ENCODE peak calls at places on chromosomes 1 and 21, in nine cellular contexts. S is CD4-positive, alpha-beta T cell; W is pancreas; Z is natural killer cell; B is CD8-positive, alpha-beta T cell; E is A549; G is upper lobe of left lung; L is activated naive CD8-positive, alpha-beta T cell treated with anti-CD3 and anti-CD28 coated beads, Interleukin-2, amount 10 ng/mL, durations not matched to agents 7 days and 5 days; R is activated T-cell treated with anti-CD3 and anti-CD28 coated beads, Interleukin-2, amount 50 U/mL, for 72 hours. U is an unnamed sample.
A peak's percentile ranks its signal among the peaks of the same experiment; 100 is the strongest.

GRCh38 chr1:87644500-87645245 is 316.0 kb downstream of the LMO4 start:
- ATAC-seq in R (peak; percentile 45), W (no peak), Z (peak; percentile 80), G (no peak), B (no peak), E (no peak), S (no peak), L (no peak), U (peak; percentile 37)

GRCh38 chr1:185520188-185520935 is 203.3 kb upstream of the IVNS1ABP start:
- ATAC-seq in B (no peak), Z (no peak), L (no peak), G (peak; percentile 40), E (no peak), S (no peak), W (no peak), R (peak; percentile 77), U (peak; percentile 89)

GRCh38 chr1:214013614-214014377 is 26.0 kb downstream of the PROX1 start:
- ATAC-seq in B (no peak), W (no peak), Z (no peak), G (no peak), L (no peak), R (no peak), E (no peak), S (no peak), U (no peak)

GRCh38 chr1:10286244-10286643 is 75.9 kb downstream of the KIF1B start:
- ATAC-seq in L (no peak), R (no peak), B (no peak), W (no peak), G (no peak), S (no peak), Z (no peak), E (no peak), U (peak; percentile 8)

GRCh38 chr1:213154056-213154677 is 103.1 kb downstream of the RPS6KC1 start:
- ATAC-seq in W (peak; percentile 35), L (no peak), E (no peak), S (no peak), R (no peak), G (peak; percentile 41), B (no peak), Z (no peak), U (peak; percentile 45)

GRCh38 chr1:167819849-167820683 is 93.9 kb downstream of the ADCY10 start:
- ATAC-seq in B (no peak), S (no peak), L (peak; percentile 63), E (peak; percentile 97), G (peak; percentile 95), R (peak; percentile 85), W (peak; percentile 93), Z (peak; percentile 75), U (peak; percentile 87)

GRCh38 chr1:29939086-29939485 is 702.8 kb downstream of the PTPRU start:
- ATAC-seq in L (no peak), B (no peak), G (no peak), R (peak; percentile 73), W (no peak), Z (no peak), E (no peak), S (no peak), U (no peak)

GRCh38 chr1:176801553-176802020 is 338.6 kb downstream of the PAPPA2 start:
- ATAC-seq in R (no peak), L (no peak), B (no peak), G (peak; percentile 95), Z (no peak), E (no peak), S (no peak), W (no peak), U (no peak)

GRCh38 chr1:189659731-189660130 is 817.9 kb downstream of the BRINP3 start:
- ATAC-seq in Z (no peak), E (no peak), R (no peak), S (no peak), G (no peak), W (no peak), L (no peak), B (no peak), U (no peak)

GRCh38 chr1:206784471-206784903 is 12.2 kb upstream of the IL10 start:
- ATAC-seq in B (peak; percentile 88), Z (no peak), L (peak; percentile 86), S (peak; percentile 92), R (peak; percentile 76), G (no peak), E (no peak), W (no peak), U (peak; percentile 73)

GRCh38 chr1:55206210-55206609 is 9.0 kb downstream of the USP24 start:
- ATAC-seq in Z (no peak), E (no peak), S (no peak), L (no peak), G (no peak), W (no peak), R (no peak), B (no peak), U (no peak)

GRCh38 chr1:182206628-182207239 is 145.2 kb upstream of the ZNF648 start:
- ATAC-seq in L (no peak), G (peak; percentile 91), E (no peak), W (no peak), B (no peak), R (no peak), S (no peak), Z (peak; percentile 58), U (no peak)

GRCh38 chr1:153899509-153899908 is 23.3 kb downstream of the GATAD2B start:
- ATAC-seq in B (no peak), G (no peak), L (no peak), Z (no peak), E (no peak), R (no peak), S (no peak), W (no peak), U (no peak)

GRCh38 chr1:227174136-227174535 is 144.2 kb downstream of the CDC42BPA start:
- ATAC-seq in L (no peak), Z (no peak), W (no peak), R (no peak), S (no peak), B (no peak), G (no peak), E (no peak), U (no peak)

GRCh38 chr1:38015978-38016640 is 3.6 kb downstream of the UTP11 start:
- ATAC-seq in Z (no peak), W (no peak), E (no peak), B (no peak), L (no peak), R (no peak), S (no peak), G (no peak), U (no peak)

GRCh38 chr1:228276361-228276831 is 68.6 kb downstream of the OBSCN start:
- ATAC-seq in S (peak; percentile 14), L (peak; percentile 2), G (peak; percentile 1), R (no peak), Z (peak; percentile 23), B (no peak), W (peak; percentile 4), E (no peak), U (no peak)

GRCh38 chr1:15384301-15384901 is 25.3 kb upstream of the EFHD2 start:
- ATAC-seq in G (peak; percentile 52), L (peak; percentile 27), S (no peak), R (no peak), E (no peak), Z (peak; percentile 75), B (no peak), W (no peak), U (no peak)

GRCh38 chr1:145695781-145696629 is 11.2 kb downstream of the PDZK1 start:
- ATAC-seq in B (no peak), Z (no peak), W (peak; percentile 80), E (no peak), R (no peak), L (no peak), S (no peak), G (peak; percentile 32), U (no peak)

GRCh38 chr21:34861302-34861701 is 187.8 kb downstream of the RUNX1 start:
- ATAC-seq in B (no peak), S (no peak), Z (no peak), W (no peak), E (no peak), G (no peak), R (no peak), L (no peak), U (no peak)

GRCh38 chr1:174799136-174799479 is 200.6 kb upstream of the CACYBP start:
- ATAC-seq in Z (no peak), B (no peak), L (no peak), W (no peak), E (peak; percentile 58), G (peak; percentile 57), R (no peak), S (no peak), U (no peak)

GRCh38 chr21:45256912-45257672 is 30.6 kb downstream of the POFUT2 start:
- ATAC-seq in Z (peak; percentile 85), B (peak; percentile 48), S (no peak), R (peak; percentile 47), L (peak; percentile 86), G (no peak), E (no peak), W (peak; percentile 21), U (no peak)

GRCh38 chr1:27686223-27686990 is 14.4 kb upstream of the IFI6 start:
- ATAC-seq in Z (no peak), W (no peak), E (no peak), S (no peak), B (no peak), G (no peak), R (no peak), L (no peak), U (peak; percentile 96)

GRCh38 chr1:25031601-25031965 is 101.5 kb upstream of the RUNX3 start:
- ATAC-seq in R (peak; percentile 37), B (peak; percentile 9), W (no peak), L (peak; percentile 1), G (no peak), E (no peak), Z (no peak), S (no peak), U (no peak)

GRCh38 chr1:172442843-172443565 is 865 bp downstream of the PIGC start:
- ATAC-seq in W (peak; percentile 3), S (peak; percentile 5), E (no peak), B (peak; percentile 3), R (no peak), G (no peak), L (no peak), Z (no peak), U (no peak)

GRCh38 chr1:108009603-108010195 is 44.7 kb upstream of the VAV3 start:
- ATAC-seq in G (no peak), R (no peak), L (no peak), Z (no peak), B (no peak), W (no peak), E (no peak), S (no peak), U (no peak)

GRCh38 chr21:41802185-41802584 is 35.3 kb upstream of the RIPK4 start:
- ATAC-seq in W (no peak), R (no peak), S (no peak), G (peak; percentile 19), B (no peak), E (no peak), L (no peak), Z (no peak), U (no peak)

GRCh38 chr1:200795151-200795550 is 56.5 kb downstream of the CAMSAP2 start:
- ATAC-seq in W (no peak), R (no peak), E (no peak), G (peak; percentile 44), B (no peak), S (no peak), Z (no peak), L (no peak), U (no peak)

GRCh38 chr1:36622741-36623648 is 140.3 kb upstream of the CSF3R start:
- ATAC-seq in Z (no peak), L (no peak), G (no peak), B (no peak), S (no peak), W (peak; percentile 92), E (no peak), R (no peak), U (no peak)

GRCh38 chr1:23617019-23617418 is 57.7 kb upstream of the ID3 start:
- ATAC-seq in Z (no peak), S (no peak), R (peak; percentile 25), E (no peak), G (no peak), B (no peak), W (no peak), L (no peak), U (no peak)

GRCh38 chr1:27119270-27119618 is 35.7 kb downstream of the SLC9A1 start:
- ATAC-seq in G (peak; percentile 1), Z (no peak), S (no peak), L (no peak), E (no peak), R (no peak), W (no peak), B (no peak), U (no peak)

GRCh38 chr1:119893238-119893791 is 3.0 kb downstream of the ADAM30 start:
- ATAC-seq in Z (no peak), R (peak; percentile 45), G (no peak), E (no peak), L (peak; percentile 91), W (peak; percentile 65), S (no peak), B (no peak), U (no peak)